ENCODE peak calls at places on chromosomes 12 and 14, in six cellular contexts. H, T, A, W, G and X are unnamed samples.

GRCh38 chr12:89236748-89237428 is 115.4 kb downstream of the DUSP6 start:
- DNase-seq in H (no peak), T (no peak), A (no peak), W (peak; percentile 97), G (no peak), X (no peak)

GRCh38 chr14:103597623-103598372 is 31.2 kb upstream of the KLC1 start:
- DNase-seq in H (no peak), T (no peak), A (no peak), W (peak; percentile 92), G (no peak), X (no peak)

GRCh38 chr14:24070285-24071143 is 848 bp upstream of the CPNE6 start:
- DNase-seq in H (no peak), T (no peak), A (no peak), W (no peak), G (no peak), X (no peak)

GRCh38 chr14:99121027-99121875 is 150.7 kb downstream of the BCL11B start:
- DNase-seq in H (no peak), T (peak; percentile 23), A (no peak), W (no peak), G (no peak), X (peak; percentile 56)

GRCh38 chr12:87728936-87729593 is 300.1 kb downstream of the C12orf50 start:
- DNase-seq in H (no peak), T (no peak), A (no peak), W (no peak), G (no peak), X (no peak)

GRCh38 chr12:123120452-123121166 is 30.3 kb downstream of the PITPNM2 start:
- DNase-seq in H (no peak), T (no peak), A (no peak), W (peak; percentile 40), G (no peak), X (no peak)

GRCh38 chr12:14256555-14257169 is 108.8 kb upstream of the ATF7IP start:
- DNase-seq in H (peak; percentile 80), T (peak; percentile 78), A (peak; percentile 46), W (peak; percentile 81), G (peak; percentile 66), X (peak; percentile 86)

GRCh38 chr14:100692859-100693558 is 33.7 kb upstream of the DLK1 start:
- DNase-seq in H (no peak), T (no peak), A (no peak), W (peak; percentile 98), G (no peak), X (no peak)

GRCh38 chr12:40431169-40431568 is 206.4 kb downstream of the LRRK2 start:
- DNase-seq in H (no peak), T (no peak), A (no peak), W (no peak), G (no peak), X (no peak)

GRCh38 chr12:31517994-31518393 is 72.9 kb downstream of the DENND5B start:
- DNase-seq in H (no peak), T (no peak), A (no peak), W (no peak), G (no peak), X (no peak)

GRCh38 chr14:49594347-49595089 is 4.2 kb upstream of the LRR1 start:
- DNase-seq in H (no peak), T (no peak), A (no peak), W (peak; percentile 32), G (no peak), X (no peak)

GRCh38 chr12:26011099-26011498 is 52.6 kb downstream of the RASSF8 start:
- DNase-seq in H (no peak), T (no peak), A (no peak), W (no peak), G (no peak), X (no peak)

GRCh38 chr14:89849931-89850330 is 104.6 kb downstream of the EFCAB11 start:
- DNase-seq in H (no peak), T (no peak), A (no peak), W (no peak), G (no peak), X (no peak)

GRCh38 chr14:32345311-32345771 is 16.2 kb downstream of the AKAP6 start:
- DNase-seq in H (no peak), T (no peak), A (no peak), W (peak; percentile 2), G (no peak), X (no peak)

GRCh38 chr12:106987846-106988245 is 900 bp upstream of the MTERF2 start:
- DNase-seq in H (no peak), T (peak; percentile 44), A (no peak), W (no peak), G (no peak), X (no peak)

GRCh38 chr12:131025939-131026702 is 72.4 kb downstream of the ADGRD1 start:
- DNase-seq in H (no peak), T (no peak), A (no peak), W (no peak), G (no peak), X (no peak)

GRCh38 chr12:113857371-113857770 is 108.8 kb downstream of the RBM19 start:
- DNase-seq in H (no peak), T (no peak), A (no peak), W (no peak), G (no peak), X (no peak)

GRCh38 chr14:89383171-89383845 is 33.7 kb downstream of the FOXN3 start:
- DNase-seq in H (no peak), T (no peak), A (no peak), W (no peak), G (no peak), X (no peak)

GRCh38 chr12:116426391-116427136 is 132.6 kb upstream of the MAP1LC3B2 start:
- DNase-seq in H (no peak), T (no peak), A (no peak), W (peak; percentile 99), G (no peak), X (peak; percentile 88)

GRCh38 chr12:93090768-93091172 is 161.7 kb upstream of the EEA1 start:
- DNase-seq in H (no peak), T (no peak), A (no peak), W (peak; percentile 92), G (no peak), X (no peak)

GRCh38 chr12:93086288-93086727 is 157.2 kb upstream of the EEA1 start:
- DNase-seq in H (no peak), T (no peak), A (no peak), W (no peak), G (no peak), X (no peak)

GRCh38 chr12:93089805-93090569 is 160.9 kb upstream of the EEA1 start:
- DNase-seq in H (no peak), T (no peak), A (no peak), W (peak; percentile 81), G (no peak), X (no peak)

GRCh38 chr12:93085383-93086287 is 156.5 kb upstream of the EEA1 start:
- DNase-seq in H (no peak), T (no peak), A (no peak), W (no peak), G (no peak), X (no peak)

GRCh38 chr12:93087836-93088610 is 158.9 kb upstream of the EEA1 start:
- DNase-seq in H (no peak), T (no peak), A (no peak), W (no peak), G (no peak), X (no peak)
- H3K27ac ChIP-seq in H (no peak overlapping the region), T (no peak overlapping the region), A (no peak overlapping the region), W (peak overlapping the region; percentile 23), G (no peak overlapping the region), X (no peak overlapping the region)

DNA sequence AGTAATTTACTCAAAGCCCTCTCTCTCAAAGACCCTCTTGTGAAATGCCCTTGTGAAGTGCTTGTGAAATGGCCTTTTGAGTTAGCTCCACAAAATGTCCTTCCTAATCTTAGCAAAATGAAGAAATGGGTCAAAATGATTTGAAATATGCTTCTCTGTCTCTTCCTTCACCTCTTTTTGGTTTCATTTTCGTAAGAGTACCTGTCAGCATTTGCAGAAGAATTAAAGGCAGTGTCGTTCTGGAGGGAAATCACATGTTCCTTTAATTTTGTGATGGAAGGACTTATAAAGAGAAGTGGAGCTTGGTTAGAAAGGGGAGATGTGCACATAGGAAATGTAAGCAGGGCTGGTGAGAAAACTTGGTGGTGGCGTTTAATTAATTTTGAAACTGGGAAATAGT is 93.8 kb downstream of the HMGA2 start:
- DNase-seq in H (no peak), T (no peak), A (no peak), W (no peak), G (no peak), X (no peak)
- H3K4me3 ChIP-seq in H (no peak overlapping the region), T (no peak overlapping the region), A (no peak overlapping the region), W (no peak overlapping the region), G (no peak overlapping the region), X (no peak overlapping the region)

GRCh38 chr12:28582687-28583376 is 392.6 kb downstream of the CCDC91 start:
- DNase-seq in H (no peak), T (no peak), A (no peak), W (no peak), G (no peak), X (no peak)

GRCh38 chr12:28574746-28575592 is 384.7 kb downstream of the CCDC91 start:
- DNase-seq in H (no peak), T (no peak), A (no peak), W (peak; percentile 21), G (no peak), X (no peak)

GRCh38 chr12:28578361-28578760 is 388.1 kb downstream of the CCDC91 start:
- DNase-seq in H (no peak), T (no peak), A (no peak), W (no peak), G (no peak), X (no peak)

GRCh38 chr12:28575593-28576205 is 385.4 kb downstream of the CCDC91 start:
- DNase-seq in H (no peak), T (no peak), A (no peak), W (peak; percentile 52), G (no peak), X (no peak)

DNA sequence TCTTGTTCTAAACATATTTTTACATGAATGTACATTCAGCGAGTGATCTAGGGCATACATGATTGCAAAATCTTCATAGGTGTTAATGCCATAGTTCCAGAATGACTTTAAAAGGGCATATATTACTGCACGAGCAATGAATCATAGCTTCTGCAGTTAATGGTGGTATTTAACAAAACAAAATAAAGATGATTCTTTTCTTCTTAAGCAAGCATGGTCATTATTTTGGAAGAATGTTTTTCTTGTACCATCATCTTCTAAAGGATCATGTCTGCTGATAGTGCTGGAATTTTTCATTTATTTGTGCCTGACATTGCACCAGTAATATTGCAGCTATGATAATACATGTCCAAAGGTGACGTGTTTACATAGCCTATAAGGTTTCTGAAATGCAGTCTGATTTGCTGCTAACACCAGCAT is 388.6 kb downstream of the CCDC91 start:
- DNase-seq in H (no peak), T (no peak), A (no peak), W (no peak), G (no peak), X (no peak)
- H3K27ac ChIP-seq in H (no peak overlapping the region), T (no peak overlapping the region), A (no peak overlapping the region), W (no peak overlapping the region), G (no peak overlapping the region), X (no peak overlapping the region)

GRCh38 chr12:57840701-57841100 is 5.8 kb downstream of the CTDSP2 start:
- DNase-seq in H (no peak), T (peak; percentile 52), A (no peak), W (no peak), G (no peak), X (no peak)

GRCh38 chr12:57839996-57840395 is 6.5 kb downstream of the CTDSP2 start:
- DNase-seq in H (no peak), T (no peak), A (no peak), W (no peak), G (no peak), X (no peak)

GRCh38 chr12:57837779-57838562 is 8.6 kb downstream of the CTDSP2 start:
- DNase-seq in H (peak; percentile 68), T (no peak), A (no peak), W (peak; percentile 38), G (no peak), X (peak; percentile 62)

GRCh38 chr12:57836442-57837375 is 9.8 kb downstream of the CTDSP2 start:
- DNase-seq in H (peak; percentile 69), T (peak; percentile 63), A (no peak), W (peak; percentile 25), G (no peak), X (peak; percentile 84)

GRCh38 chr12:57838594-57839302 is 7.8 kb downstream of the CTDSP2 start:
- DNase-seq in H (peak; percentile 61), T (no peak), A (no peak), W (no peak), G (no peak), X (no peak)
- H3K4me3 ChIP-seq in H (no peak overlapping the region), T (no peak overlapping the region), A (no peak overlapping the region), W (no peak overlapping the region), G (no peak overlapping the region), X (no peak overlapping the region)